ENCODE peak calls at places on chromosomes 12 and 14, in four cellular contexts. One of them, this sample, is unnamed.

GRCh38 chr14:68682166-68683103 is 110.4 kb downstream of the ZFP36L1 start:
- DNase-seq in DND-41: no peak
- DNase-seq in endothelial cell of umbilical vein: peak
- DNase-seq in neural progenitor cell: no peak
- DNase-seq in this sample: peak

GRCh38 chr14:61388173-61388975 is 67.0 kb downstream of the PRKCH start:
- DNase-seq in neural progenitor cell: no peak
- DNase-seq in DND-41: no peak
- DNase-seq in endothelial cell of umbilical vein: peak
- DNase-seq in this sample: peak

GRCh38 chr12:48980389-48980952 is 2.3 kb downstream of the WNT1 start:
- DNase-seq in DND-41: no peak
- DNase-seq in neural progenitor cell: peak
- DNase-seq in endothelial cell of umbilical vein: no peak
- DNase-seq in this sample: no peak

GRCh38 chr14:67680121-67680602 is 5.7 kb upstream of the VTI1B start:
- DNase-seq in DND-41: no peak
- DNase-seq in neural progenitor cell: no peak
- DNase-seq in endothelial cell of umbilical vein: peak
- DNase-seq in this sample: no peak

GRCh38 chr14:77027538-77028383 is 747 bp downstream of the IRF2BPL start:
- DNase-seq in DND-41: peak
- DNase-seq in endothelial cell of umbilical vein: peak
- DNase-seq in neural progenitor cell: peak
- DNase-seq in this sample: peak

GRCh38 chr12:119369907-119370546 is 35.5 kb downstream of the CCDC60 start:
- DNase-seq in neural progenitor cell: no peak
- DNase-seq in endothelial cell of umbilical vein: no peak
- DNase-seq in DND-41: no peak
- DNase-seq in this sample: no peak

GRCh38 chr12:89392401-89392800 is 40.1 kb upstream of the DUSP6 start:
- DNase-seq in neural progenitor cell: no peak
- DNase-seq in endothelial cell of umbilical vein: no peak
- DNase-seq in DND-41: no peak
- DNase-seq in this sample: no peak

GRCh38 chr14:23122086-23122485 is 3.0 kb upstream of the CEBPE start:
- DNase-seq in neural progenitor cell: no peak
- DNase-seq in endothelial cell of umbilical vein: no peak
- DNase-seq in DND-41: no peak
- DNase-seq in this sample: no peak

GRCh38 chr12:85299058-85299457 is 19.0 kb downstream of the ALX1 start:
- DNase-seq in endothelial cell of umbilical vein: no peak
- DNase-seq in neural progenitor cell: no peak
- DNase-seq in DND-41: no peak
- DNase-seq in this sample: no peak

GRCh38 chr12:123134265-123134664 is 16.6 kb downstream of the PITPNM2 start:
- DNase-seq in endothelial cell of umbilical vein: no peak
- DNase-seq in neural progenitor cell: no peak
- DNase-seq in DND-41: no peak
- DNase-seq in this sample: peak

GRCh38 chr12:40647651-40648050 is 44.6 kb upstream of the CNTN1 start:
- DNase-seq in endothelial cell of umbilical vein: no peak
- DNase-seq in neural progenitor cell: no peak
- DNase-seq in DND-41: no peak
- DNase-seq in this sample: no peak

GRCh38 chr14:64968651-64969050 is 3.5 kb downstream of the RAB15 start:
- DNase-seq in neural progenitor cell: peak
- DNase-seq in endothelial cell of umbilical vein: no peak
- DNase-seq in DND-41: no peak
- DNase-seq in this sample: no peak

GRCh38 chr14:68397371-68397779 is 395.5 kb downstream of the ZFP36L1 start:
- DNase-seq in DND-41: no peak
- DNase-seq in endothelial cell of umbilical vein: no peak
- DNase-seq in neural progenitor cell: no peak
- DNase-seq in this sample: no peak

GRCh38 chr12:58202933-58203713 is 261.8 kb downstream of the ATP23 start:
- DNase-seq in endothelial cell of umbilical vein: peak
- DNase-seq in DND-41: no peak
- DNase-seq in neural progenitor cell: no peak
- DNase-seq in this sample: no peak

GRCh38 chr14:34699873-34700621 is 14.3 kb downstream of the CFL2 start:
- DNase-seq in DND-41: no peak
- DNase-seq in neural progenitor cell: no peak
- DNase-seq in endothelial cell of umbilical vein: peak
- DNase-seq in this sample: peak

DNA sequence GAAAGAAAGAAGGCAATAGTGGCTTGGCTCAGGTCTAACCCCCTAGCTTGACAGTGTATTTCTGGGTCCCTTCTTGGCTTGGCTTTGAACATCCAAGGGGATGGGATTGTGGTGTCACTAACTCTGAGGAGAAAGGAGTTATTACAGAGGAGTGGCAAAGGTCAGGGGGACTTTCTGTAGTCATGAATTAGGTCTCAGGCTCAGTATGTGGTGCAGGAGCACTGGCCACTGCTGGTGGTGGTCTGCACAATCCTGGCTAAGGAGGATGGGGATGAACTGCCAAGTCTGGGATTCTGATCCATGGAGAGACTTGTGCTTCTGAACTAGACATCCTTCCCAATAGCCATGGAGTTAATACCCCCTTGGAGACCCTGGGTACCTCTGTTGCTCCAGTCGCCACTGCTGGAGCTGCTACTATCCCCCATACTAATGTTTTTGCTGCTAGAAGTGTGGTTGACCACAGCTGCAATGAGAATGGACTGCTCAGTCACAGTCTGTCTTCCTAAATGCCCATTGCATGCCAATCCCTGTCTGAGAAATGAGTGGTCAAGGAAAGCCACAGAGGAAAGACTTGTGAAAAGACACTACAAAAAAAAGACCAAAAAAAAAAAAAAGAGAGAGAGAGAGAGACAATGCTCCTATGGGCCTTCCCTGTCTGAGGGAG is 32.5 kb downstream of the KRT76 start:
- DNase-seq in neural progenitor cell: no peak
- DNase-seq in DND-41: no peak
- DNase-seq in endothelial cell of umbilical vein: no peak
- DNase-seq in this sample: no peak
- TF ChIP-seq EZH2 in neural progenitor cell: no peak
- TF ChIP-seq EZH2 in DND-41: no peak
- TF ChIP-seq EZH2 in endothelial cell of umbilical vein: no peak
- TF ChIP-seq EZH2 in this sample: no peak

DNA sequence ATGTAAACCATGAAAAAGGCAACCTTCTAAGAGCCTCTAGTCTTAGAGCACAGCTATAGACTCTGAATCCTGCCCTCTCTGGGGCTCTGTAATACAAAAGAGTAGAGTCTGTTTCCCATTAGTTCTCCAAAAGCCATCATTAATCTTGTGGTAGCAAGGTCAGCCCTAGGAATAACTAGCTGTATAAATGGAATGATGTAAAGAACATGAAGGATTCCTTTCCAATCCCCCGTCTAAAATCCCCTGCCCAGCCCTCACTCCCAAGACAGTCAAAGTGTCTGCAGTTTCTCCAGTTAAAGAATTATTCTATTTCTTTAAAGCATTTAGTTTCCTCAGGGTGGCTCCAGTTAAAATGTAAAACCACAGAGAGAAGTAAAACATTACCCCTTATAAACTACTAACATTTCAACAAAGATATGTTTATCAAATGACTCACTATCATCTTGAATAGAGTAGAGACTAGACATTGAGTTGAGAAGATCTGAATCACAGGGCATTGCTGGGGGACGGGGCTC is 104.2 kb downstream of the ST8SIA1 start:
- DNase-seq in DND-41: no peak
- DNase-seq in endothelial cell of umbilical vein: no peak
- DNase-seq in neural progenitor cell: no peak
- DNase-seq in this sample: no peak
- H3K4me2 ChIP-seq in DND-41: no peak
- H3K4me2 ChIP-seq in endothelial cell of umbilical vein: no peak
- H3K4me2 ChIP-seq in neural progenitor cell: no peak
- H3K4me2 ChIP-seq in this sample: no peak

GRCh38 chr14:36505892-36506731 is 13.9 kb downstream of the NKX2-1 start:
- DNase-seq in neural progenitor cell: peak
- DNase-seq in DND-41: no peak
- DNase-seq in endothelial cell of umbilical vein: no peak
- DNase-seq in this sample: no peak

GRCh38 chr14:36506732-36507614 is 13.1 kb downstream of the NKX2-1 start:
- DNase-seq in neural progenitor cell: no peak
- DNase-seq in DND-41: no peak
- DNase-seq in endothelial cell of umbilical vein: no peak
- DNase-seq in this sample: no peak

GRCh38 chr14:36509056-36509917 is 10.7 kb downstream of the NKX2-1 start:
- DNase-seq in endothelial cell of umbilical vein: no peak
- DNase-seq in neural progenitor cell: no peak
- DNase-seq in DND-41: no peak
- DNase-seq in this sample: no peak

GRCh38 chr14:36508418-36509051 is 11.5 kb downstream of the NKX2-1 start:
- DNase-seq in DND-41: no peak
- DNase-seq in neural progenitor cell: peak
- DNase-seq in endothelial cell of umbilical vein: no peak
- DNase-seq in this sample: no peak

DNA sequence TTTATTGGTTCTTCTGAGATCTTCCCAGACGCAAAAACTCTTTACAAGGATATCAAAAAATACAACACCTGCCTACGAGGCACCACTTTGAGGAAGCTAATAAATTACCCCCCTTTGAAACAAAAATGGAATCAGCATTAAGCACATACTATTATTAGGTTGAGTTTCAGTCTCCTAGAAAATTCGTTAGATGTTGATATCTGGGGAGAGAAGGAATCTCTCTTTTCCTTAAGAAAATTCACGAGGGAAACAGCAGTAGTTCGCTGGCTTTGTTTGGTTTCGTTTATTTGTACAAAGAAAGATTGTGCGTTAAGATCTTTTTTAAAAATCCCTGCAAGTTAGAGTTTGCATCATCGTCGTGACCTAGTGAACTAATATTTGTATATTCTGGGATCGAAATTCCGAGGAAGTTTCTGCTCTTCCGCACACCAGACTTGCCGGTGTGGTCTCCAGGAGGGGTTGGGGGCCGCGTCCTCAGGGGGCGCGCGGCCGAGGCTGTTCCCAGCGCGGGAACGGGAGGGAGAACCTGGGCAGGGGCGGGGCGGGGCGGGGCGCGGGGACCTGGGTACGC is 12.1 kb downstream of the NKX2-1 start:
- DNase-seq in DND-41: no peak
- DNase-seq in neural progenitor cell: no peak
- DNase-seq in endothelial cell of umbilical vein: no peak
- DNase-seq in this sample: no peak
- TF ChIP-seq EZH2 in DND-41: no peak
- TF ChIP-seq EZH2 in neural progenitor cell: peak
- TF ChIP-seq EZH2 in endothelial cell of umbilical vein: no peak
- TF ChIP-seq EZH2 in this sample: no peak

DNA sequence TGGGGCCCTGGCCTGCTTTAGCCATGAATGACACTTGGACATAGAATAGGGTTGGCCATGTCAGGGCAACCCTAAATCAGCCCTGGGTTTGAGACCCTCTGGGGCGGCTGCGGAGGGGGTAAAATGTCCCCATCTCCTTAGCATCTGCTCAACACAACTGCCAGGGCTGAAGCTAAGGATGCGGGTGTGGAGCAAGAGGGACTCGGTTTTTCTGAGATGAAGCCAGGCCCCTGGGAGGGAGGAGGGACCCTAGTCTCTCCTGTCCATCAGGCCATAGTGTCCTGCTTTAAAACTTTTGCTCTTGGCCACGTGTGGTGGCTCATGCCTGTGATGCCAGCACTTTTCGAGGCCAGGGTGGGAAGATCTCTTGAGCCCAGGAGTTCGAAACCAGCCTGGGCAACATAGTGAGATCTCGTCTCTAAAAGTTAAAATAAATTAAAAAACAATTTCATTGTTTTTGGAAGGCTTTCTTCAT is 778 bp upstream of the C1R start:
- DNase-seq in endothelial cell of umbilical vein: no peak
- DNase-seq in neural progenitor cell: no peak
- DNase-seq in DND-41: no peak
- DNase-seq in this sample: no peak
- H3K4me2 ChIP-seq in endothelial cell of umbilical vein: no peak
- H3K4me2 ChIP-seq in neural progenitor cell: no peak
- H3K4me2 ChIP-seq in DND-41: no peak
- H3K4me2 ChIP-seq in this sample: no peak

GRCh38 chr12:496736-497135 is 37.0 kb downstream of the B4GALNT3 start:
- DNase-seq in neural progenitor cell: no peak
- DNase-seq in endothelial cell of umbilical vein: no peak
- DNase-seq in DND-41: no peak
- DNase-seq in this sample: no peak
- TF ChIP-seq EZH2 in neural progenitor cell: no peak
- TF ChIP-seq EZH2 in endothelial cell of umbilical vein: no peak
- TF ChIP-seq EZH2 in DND-41: no peak
- TF ChIP-seq EZH2 in this sample: no peak

DNA sequence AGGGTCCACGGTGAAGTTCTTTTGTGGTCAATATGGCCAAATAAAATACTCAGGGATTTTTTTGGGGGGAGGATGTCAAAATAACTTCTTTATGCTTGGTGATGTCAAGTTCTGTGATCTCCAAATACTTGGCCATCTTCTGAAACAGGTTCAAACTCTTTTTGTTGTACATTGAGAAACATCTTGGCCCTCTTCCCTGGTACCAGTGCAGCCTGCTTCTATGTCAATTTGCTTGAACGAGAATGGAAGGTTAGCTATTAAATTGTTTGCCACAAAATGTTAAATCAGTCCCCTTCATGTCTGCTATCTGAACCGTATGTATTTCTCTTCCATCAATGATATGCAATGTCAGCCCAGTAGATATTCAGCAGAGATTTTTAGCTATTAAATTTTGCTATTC is 6.1 kb upstream of the CRADD start:
- DNase-seq in endothelial cell of umbilical vein: no peak
- DNase-seq in neural progenitor cell: no peak
- DNase-seq in DND-41: no peak
- DNase-seq in this sample: no peak
- H3K4me2 ChIP-seq in endothelial cell of umbilical vein: no peak
- H3K4me2 ChIP-seq in neural progenitor cell: no peak
- H3K4me2 ChIP-seq in DND-41: no peak
- H3K4me2 ChIP-seq in this sample: no peak

This sample was measured in PC-9.